ENCODE peak calls at places on chromosomes 7 and 10, in four cellular contexts. D, J, C and V are unnamed samples.

GRCh38 chr10:42952358-42952757 is 124.5 kb upstream of the RET start:
- DNase-seq in D (peak; percentile 73), J (peak; percentile 33), C (peak; percentile 32), V (no peak)

GRCh38 chr10:130371686-130372085 is 235.5 kb downstream of the GLRX3 start:
- DNase-seq in D (no peak), J (no peak), C (no peak), V (no peak)

GRCh38 chr7:40922316-40922670 is 780.6 kb downstream of the INHBA start:
- DNase-seq in D (peak; percentile 78), J (no peak), C (no peak), V (peak; percentile 77)

GRCh38 chr7:2923291-2923781 is 79.2 kb upstream of the GNA12 start:
- DNase-seq in D (no peak), J (no peak), C (no peak), V (no peak)

GRCh38 chr10:96856317-96856716 is 24.2 kb downstream of the LCOR start:
- DNase-seq in D (no peak), J (no peak), C (no peak), V (no peak)

GRCh38 chr10:21524526-21525366 is 736 bp downstream of the SKIDA1 start:
- DNase-seq in D (no peak), J (no peak), C (peak; percentile 55), V (peak; percentile 66)

GRCh38 chr7:29987821-29988317 is 1.7 kb downstream of the SCRN1 start:
- DNase-seq in D (peak; percentile 94), J (no peak), C (peak; percentile 84), V (peak; percentile 81)

GRCh38 chr7:155856656-155857055 is 44.4 kb upstream of the SHH start:
- DNase-seq in D (no peak), J (no peak), C (no peak), V (no peak)

GRCh38 chr10:110530131-110530831 is 32.6 kb downstream of the DUSP5 start:
- DNase-seq in D (peak; percentile 61), J (no peak), C (peak; percentile 90), V (peak; percentile 47)

GRCh38 chr10:49606981-49607535 is 3.1 kb upstream of the SLC18A3 start:
- DNase-seq in D (peak; percentile 92), J (peak; percentile 88), C (peak; percentile 91), V (peak; percentile 41)

GRCh38 chr10:35372329-35372728 is 36.0 kb downstream of the CCNY start:
- DNase-seq in D (peak; percentile 100), J (no peak), C (no peak), V (peak; percentile 83)

GRCh38 chr10:68955414-68955785 is 570 bp upstream of the DDX21 start:
- DNase-seq in D (no peak), J (no peak), C (no peak), V (no peak)

GRCh38 chr10:78552261-78552811 is 516.4 kb upstream of the ZMIZ1 start:
- DNase-seq in D (no peak), J (no peak), C (no peak), V (peak; percentile 85)

GRCh38 chr10:4623200-4623599 is 202.8 kb upstream of the AKR1E2 start:
- DNase-seq in D (no peak), J (no peak), C (no peak), V (no peak)

GRCh38 chr7:67553378-67553777 is 556.7 kb downstream of the TYW1 start:
- DNase-seq in D (no peak), J (no peak), C (no peak), V (no peak)

GRCh38 chr7:12458520-12459131 is 55.0 kb upstream of the VWDE start:
- DNase-seq in D (peak; percentile 77), J (peak; percentile 70), C (peak; percentile 70), V (peak; percentile 4)

GRCh38 chr10:42959833-42960232 is 117.0 kb upstream of the RET start:
- DNase-seq in D (no peak), J (no peak), C (no peak), V (no peak)

GRCh38 chr7:42677751-42678231 is 234.1 kb downstream of the C7orf25 start:
- DNase-seq in D (peak; percentile 89), J (no peak), C (peak; percentile 65), V (peak; percentile 94)

DNA sequence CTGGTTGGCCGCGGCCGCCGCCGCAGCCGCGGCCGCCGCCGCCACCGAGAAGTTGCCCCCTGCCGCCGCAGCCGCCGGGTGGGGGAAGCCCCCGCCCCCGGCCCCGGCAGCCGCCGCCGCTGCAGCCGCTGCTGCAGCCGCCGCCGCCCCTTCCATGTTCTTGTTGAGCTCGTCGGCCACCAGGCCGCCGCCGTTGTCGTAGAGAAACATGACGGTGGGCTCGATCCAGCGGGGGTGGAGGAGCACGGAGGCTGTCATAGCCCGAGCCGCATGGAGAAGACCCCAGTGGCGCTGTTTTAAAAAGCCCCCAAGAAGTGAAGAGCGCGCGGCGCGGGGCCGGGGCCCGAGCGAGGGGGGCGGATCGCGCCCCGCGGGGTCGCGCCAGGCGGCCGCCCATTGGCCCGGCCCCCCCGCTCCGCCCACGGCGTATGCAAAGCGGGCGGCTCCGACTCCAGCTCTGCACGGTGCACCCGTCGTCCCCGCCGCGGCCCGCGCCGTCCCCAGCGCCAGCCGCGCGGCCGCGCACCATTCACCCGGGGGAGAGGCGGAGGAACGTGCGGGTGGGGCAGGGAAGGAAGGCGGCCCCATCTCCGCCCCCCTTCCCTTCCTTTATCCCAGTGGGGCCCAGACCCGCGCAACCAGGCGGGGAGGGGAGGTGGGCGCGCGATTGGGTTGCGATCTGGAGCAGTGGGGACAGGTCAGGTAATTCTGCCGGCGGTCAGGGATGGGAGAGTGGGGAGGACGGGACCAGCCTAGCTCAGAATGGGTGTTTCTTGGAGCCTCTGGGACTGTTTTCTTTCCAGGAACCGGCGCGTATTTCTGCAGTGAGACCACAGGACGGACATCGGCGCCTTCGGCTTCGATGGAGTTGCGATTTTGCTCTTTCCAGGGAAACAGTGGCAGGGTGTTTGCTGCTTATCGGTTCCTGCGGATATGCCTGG is at the start of gene HOXA13:
- DNase-seq in D (peak; percentile 92), J (no peak), C (peak; percentile 45), V (no peak)
- TF ChIP-seq EZH2 in D (no peak), J (no peak), C (peak; percentile 97), V (peak; percentile 92)

GRCh38 chr7:56074371-56074791 is 10.3 kb downstream of the SUMF2 start:
- DNase-seq in D (peak; percentile 90), J (peak; percentile 82), C (peak; percentile 90), V (peak; percentile 44)
- H3K27ac ChIP-seq in D (no peak overlapping the region), J (no peak overlapping the region), C (no peak overlapping the region), V (no peak overlapping the region)

DNA sequence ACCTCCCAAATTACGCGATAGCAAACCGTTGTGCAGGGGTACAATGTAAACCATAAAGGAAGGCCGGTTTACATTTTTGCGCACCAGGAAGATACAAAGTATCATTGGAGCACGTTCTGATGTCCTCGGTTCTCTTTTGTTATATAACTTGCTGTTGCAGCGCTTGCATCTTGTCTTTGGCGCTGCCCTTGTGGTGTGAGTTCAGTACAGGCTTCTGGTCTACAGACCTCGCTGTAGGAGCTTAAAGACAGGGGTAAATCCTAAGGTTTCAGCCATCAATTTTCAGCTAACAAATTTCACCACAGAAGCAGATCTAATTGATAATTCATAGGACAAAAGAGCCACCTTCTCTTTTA is 1.5 kb upstream of the MKX start:
- DNase-seq in D (no peak), J (no peak), C (no peak), V (no peak)
- TF ChIP-seq EZH2 in D (no peak), J (no peak), C (no peak), V (no peak)

GRCh38 chr10:91598211-91598981 is 34.5 kb downstream of the PPP1R3C start:
- DNase-seq in D (peak; percentile 77), J (no peak), C (peak; percentile 83), V (peak; percentile 92)
- H3K27ac ChIP-seq in D (peak overlapping the region; percentile 87), J (no peak overlapping the region), C (peak overlapping the region; percentile 6), V (peak overlapping the region; percentile 18)